ENCODE peak calls at places on chromosomes 1 and 21, in six cellular contexts. J, S, D, W, Q and N are unnamed samples.

GRCh38 chr1:169086603-169087455 is 19.7 kb upstream of the ATP1B1 start:
- DNase-seq in D (no peak), W (peak), J (no peak), Q (no peak), S (no peak), N (no peak)

GRCh38 chr1:199403421-199404116 is 623.9 kb upstream of the NR5A2 start:
- DNase-seq in D (no peak), W (peak), Q (no peak), S (peak), J (no peak), N (no peak)

GRCh38 chr1:10561497-10561896 is 86.7 kb downstream of the PEX14 start:
- DNase-seq in D (no peak), S (peak), J (no peak), Q (no peak), W (peak), N (no peak)

GRCh38 chr1:14443164-14443787 is 155.2 kb upstream of the KAZN start:
- DNase-seq in W (no peak), S (no peak), J (no peak), Q (no peak), D (no peak), N (no peak)

GRCh38 chr1:209769171-209769904 is 13.5 kb downstream of the TRAF3IP3 start:
- DNase-seq in Q (peak), J (peak), S (peak), W (peak), D (no peak), N (peak)

GRCh38 chr1:55150880-55151582 is 64.1 kb downstream of the USP24 start:
- DNase-seq in Q (no peak), S (no peak), W (no peak), D (no peak), J (no peak), N (no peak)

GRCh38 chr1:209335090-209335692 is 248.3 kb upstream of the CAMK1G start:
- DNase-seq in D (peak), Q (no peak), W (peak), J (no peak), S (no peak), N (no peak)

GRCh38 chr1:38424677-38425076 is 378.1 kb upstream of the POU3F1 start:
- DNase-seq in W (no peak), S (no peak), D (no peak), Q (no peak), J (no peak), N (no peak)

GRCh38 chr1:184019066-184019465 is 18.5 kb downstream of the COLGALT2 start:
- DNase-seq in D (no peak), J (no peak), W (no peak), Q (no peak), S (no peak), N (no peak)

GRCh38 chr1:118945460-118945859 is 42.7 kb downstream of the TBX15 start:
- DNase-seq in D (no peak), Q (no peak), J (no peak), W (peak), S (no peak), N (no peak)

GRCh38 chr21:46220847-46221246 is 7.7 kb downstream of the LSS start:
- DNase-seq in S (no peak), J (no peak), Q (no peak), W (no peak), D (no peak), N (no peak)

GRCh38 chr1:243842978-243843490 is 7.0 kb downstream of the AKT3 start:
- DNase-seq in S (peak), J (no peak), D (no peak), Q (no peak), W (peak), N (no peak)

GRCh38 chr21:38631171-38631570 is 132.9 kb upstream of the ERG start:
- DNase-seq in D (no peak), S (peak), Q (no peak), J (no peak), W (peak), N (no peak)

GRCh38 chr1:214282696-214283225 is 1.8 kb downstream of the SMYD2 start:
- DNase-seq in S (no peak), W (no peak), Q (no peak), D (no peak), J (no peak), N (no peak)
- H3K4me3 ChIP-seq in S (no peak), W (peak), Q (peak), D (peak), J (no peak), N (no peak)

DNA sequence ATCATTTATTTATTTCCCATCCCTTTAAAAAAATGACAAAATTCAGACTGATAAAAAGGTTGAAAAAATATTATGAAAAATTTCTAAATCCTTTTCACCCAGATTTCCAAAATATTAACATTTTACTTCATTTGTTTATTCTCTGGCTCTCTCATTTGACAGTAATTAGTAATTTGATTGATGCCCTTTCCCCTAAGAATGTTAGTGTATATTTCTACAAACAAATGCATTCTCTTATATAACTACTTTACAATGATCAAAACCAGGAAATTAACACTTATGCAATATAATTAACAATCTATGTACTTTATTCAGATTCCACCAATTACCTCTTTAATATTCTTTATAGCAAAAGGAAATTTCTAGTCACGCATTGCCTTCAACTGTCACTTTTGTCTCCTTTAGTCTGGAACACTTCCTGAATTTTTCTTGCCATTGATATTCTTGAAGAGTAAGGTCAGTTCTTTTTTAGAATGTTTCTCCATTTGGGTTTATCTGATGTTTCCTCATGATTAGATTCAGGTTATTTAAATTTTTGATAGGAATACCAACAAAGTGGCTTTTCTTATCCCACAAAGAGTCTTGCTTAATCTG is 3.9 kb downstream of the CD53 start:
- DNase-seq in J (no peak), W (no peak), D (no peak), S (no peak), Q (no peak), N (no peak)
- H3K4me3 ChIP-seq in J (no peak), W (no peak), D (no peak), S (no peak), Q (no peak), N (no peak)

GRCh38 chr1:84690397-84691138 is at the start of gene SSX2IP:
- DNase-seq in W (peak), J (peak), D (peak), Q (peak), S (peak), N (peak)

GRCh38 chr1:84686203-84686602 is 4.1 kb downstream of the SSX2IP start:
- DNase-seq in J (no peak), D (no peak), W (no peak), S (no peak), Q (no peak), N (no peak)

GRCh38 chr1:84688461-84689061 is 1.7 kb downstream of the SSX2IP start:
- DNase-seq in D (no peak), S (no peak), J (no peak), W (peak), Q (no peak), N (no peak)

GRCh38 chr1:84689514-84690396 is 506 bp downstream of the SSX2IP start:
- DNase-seq in Q (peak), J (peak), D (no peak), S (no peak), W (peak), N (peak)

DNA sequence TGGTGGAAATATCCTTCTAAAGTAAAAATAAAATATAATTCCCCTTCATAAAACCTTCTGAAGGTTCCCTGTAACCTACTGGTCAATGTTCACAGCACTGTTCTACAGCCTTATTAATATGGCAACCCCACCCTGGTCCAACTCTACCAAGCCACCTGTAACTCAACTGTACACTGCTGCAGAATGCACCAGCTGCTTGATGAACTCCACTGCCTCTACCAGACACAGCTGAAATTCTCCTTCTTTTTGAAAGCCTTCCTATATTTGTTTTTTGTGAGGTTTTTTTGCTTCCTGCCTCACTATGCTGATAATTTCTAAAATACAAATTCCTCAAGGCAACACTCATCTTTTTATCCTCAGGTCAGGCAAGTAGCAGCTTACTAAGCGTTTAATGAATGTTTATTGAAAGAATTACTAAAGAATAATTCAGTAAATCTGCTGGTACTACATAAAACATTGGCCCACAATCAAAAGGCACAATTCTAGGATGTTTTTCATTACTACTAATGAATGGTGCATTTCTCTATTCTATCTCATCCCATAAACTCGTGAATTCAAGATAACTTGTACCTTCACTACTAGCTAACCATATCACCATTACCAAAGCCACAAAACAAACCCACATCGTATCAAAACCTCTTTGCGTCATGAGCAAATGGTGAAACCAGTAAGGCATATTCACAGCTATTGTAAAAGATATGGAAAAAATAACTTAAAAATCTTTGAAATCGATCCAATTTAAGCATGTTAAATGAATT is 2.4 kb downstream of the SSX2IP start:
- DNase-seq in S (peak), W (peak), J (no peak), Q (no peak), D (no peak), N (no peak)
- H3K4me3 ChIP-seq in S (no peak), W (no peak), J (no peak), Q (no peak), D (no peak), N (no peak)

DNA sequence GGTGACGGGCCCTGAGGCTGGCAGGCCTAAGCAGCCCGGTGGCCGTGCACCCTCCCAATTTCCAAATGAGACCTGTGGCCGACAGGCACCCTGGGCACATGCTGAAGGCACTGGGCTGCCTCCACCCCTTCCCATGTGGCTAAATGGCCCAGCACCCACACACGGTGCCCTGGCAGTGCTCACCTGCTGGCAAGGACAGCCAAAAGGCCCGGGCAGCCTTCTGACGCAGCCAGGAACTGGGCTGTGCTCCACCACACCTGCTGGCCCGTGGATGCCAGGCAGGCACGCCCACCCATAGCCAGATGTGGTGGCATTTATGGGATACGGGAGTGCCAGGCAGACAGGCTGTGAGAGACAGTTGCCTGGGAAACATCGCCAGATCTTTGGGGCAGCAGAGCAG is 4.0 kb upstream of the FAAP20 start:
- DNase-seq in J (no peak), D (no peak), W (no peak), S (no peak), Q (no peak), N (no peak)
- H3K4me3 ChIP-seq in J (no peak), D (peak), W (no peak), S (no peak), Q (no peak), N (no peak)